ENCODE peak calls at places on chromosomes 6 and 20, in eight cellular contexts. One of them, this sample, is unnamed.

GRCh38 chr6:136186363-136186762 is 63.7 kb downstream of the MTFR2 start:
- DNase-seq in activated naive CD4-positive, alpha-beta T cell: no peak
- DNase-seq in MV-4-11: no peak
- DNase-seq in pancreas: no peak
- DNase-seq in CD4-positive, alpha-beta memory T cell: no peak
- DNase-seq in NAMALWA: no peak
- DNase-seq in activated T-cell treated with anti-CD3 and anti-CD28 coated beads, Interleukin-2, amount 50 U/mL, for 4 hours: no peak
- DNase-seq in mucosa of gallbladder: no peak
- DNase-seq in this sample: no peak

GRCh38 chr6:38498085-38498484 is 141.6 kb downstream of the BTBD9 start:
- DNase-seq in activated naive CD4-positive, alpha-beta T cell: no peak
- DNase-seq in MV-4-11: no peak
- DNase-seq in pancreas: no peak
- DNase-seq in CD4-positive, alpha-beta memory T cell: no peak
- DNase-seq in NAMALWA: no peak
- DNase-seq in activated T-cell treated with anti-CD3 and anti-CD28 coated beads, Interleukin-2, amount 50 U/mL, for 4 hours: no peak
- DNase-seq in mucosa of gallbladder: no peak
- DNase-seq in this sample: no peak

GRCh38 chr20:37395921-37396519 is 50.1 kb downstream of the SRC start:
- DNase-seq in activated naive CD4-positive, alpha-beta T cell: no peak
- DNase-seq in MV-4-11: peak
- DNase-seq in pancreas: peak
- DNase-seq in CD4-positive, alpha-beta memory T cell: no peak
- DNase-seq in NAMALWA: no peak
- DNase-seq in activated T-cell treated with anti-CD3 and anti-CD28 coated beads, Interleukin-2, amount 50 U/mL, for 4 hours: no peak
- DNase-seq in mucosa of gallbladder: no peak
- DNase-seq in this sample: no peak

GRCh38 chr20:38842558-38842981 is 37.1 kb downstream of the PPP1R16B start:
- DNase-seq in activated naive CD4-positive, alpha-beta T cell: no peak
- DNase-seq in MV-4-11: peak
- DNase-seq in pancreas: no peak
- DNase-seq in CD4-positive, alpha-beta memory T cell: peak
- DNase-seq in NAMALWA: peak
- DNase-seq in activated T-cell treated with anti-CD3 and anti-CD28 coated beads, Interleukin-2, amount 50 U/mL, for 4 hours: peak
- DNase-seq in mucosa of gallbladder: no peak
- DNase-seq in this sample: no peak

GRCh38 chr6:144661101-144661806 is 376.1 kb downstream of the UTRN start:
- DNase-seq in activated naive CD4-positive, alpha-beta T cell: no peak
- DNase-seq in MV-4-11: no peak
- DNase-seq in pancreas: no peak
- DNase-seq in CD4-positive, alpha-beta memory T cell: no peak
- DNase-seq in NAMALWA: no peak
- DNase-seq in activated T-cell treated with anti-CD3 and anti-CD28 coated beads, Interleukin-2, amount 50 U/mL, for 4 hours: no peak
- DNase-seq in mucosa of gallbladder: peak
- DNase-seq in this sample: no peak

GRCh38 chr6:154951400-154952200 is 43.5 kb upstream of the TIAM2 start:
- DNase-seq in activated naive CD4-positive, alpha-beta T cell: no peak
- DNase-seq in MV-4-11: peak
- DNase-seq in pancreas: no peak
- DNase-seq in CD4-positive, alpha-beta memory T cell: peak
- DNase-seq in NAMALWA: peak
- DNase-seq in activated T-cell treated with anti-CD3 and anti-CD28 coated beads, Interleukin-2, amount 50 U/mL, for 4 hours: no peak
- DNase-seq in mucosa of gallbladder: no peak
- DNase-seq in this sample: no peak

GRCh38 chr20:53800883-53801604 is 207.4 kb upstream of the ZNF217 start:
- DNase-seq in activated naive CD4-positive, alpha-beta T cell: no peak
- DNase-seq in MV-4-11: no peak
- DNase-seq in pancreas: no peak
- DNase-seq in CD4-positive, alpha-beta memory T cell: no peak
- DNase-seq in NAMALWA: no peak
- DNase-seq in activated T-cell treated with anti-CD3 and anti-CD28 coated beads, Interleukin-2, amount 50 U/mL, for 4 hours: no peak
- DNase-seq in mucosa of gallbladder: peak
- DNase-seq in this sample: no peak

GRCh38 chr6:130503146-130503545 is 137.3 kb downstream of the TMEM200A start:
- DNase-seq in activated naive CD4-positive, alpha-beta T cell: no peak
- DNase-seq in MV-4-11: no peak
- DNase-seq in pancreas: no peak
- DNase-seq in CD4-positive, alpha-beta memory T cell: no peak
- DNase-seq in NAMALWA: no peak
- DNase-seq in activated T-cell treated with anti-CD3 and anti-CD28 coated beads, Interleukin-2, amount 50 U/mL, for 4 hours: no peak
- DNase-seq in mucosa of gallbladder: no peak
- DNase-seq in this sample: no peak

GRCh38 chr6:16184129-16184528 is 54.3 kb upstream of the GMPR start:
- DNase-seq in activated naive CD4-positive, alpha-beta T cell: no peak
- DNase-seq in MV-4-11: peak
- DNase-seq in pancreas: no peak
- DNase-seq in CD4-positive, alpha-beta memory T cell: no peak
- DNase-seq in NAMALWA: peak
- DNase-seq in activated T-cell treated with anti-CD3 and anti-CD28 coated beads, Interleukin-2, amount 50 U/mL, for 4 hours: no peak
- DNase-seq in mucosa of gallbladder: peak
- DNase-seq in this sample: no peak

GRCh38 chr6:41577865-41578713 is 31.9 kb downstream of the FOXP4 start:
- DNase-seq in activated naive CD4-positive, alpha-beta T cell: no peak
- DNase-seq in MV-4-11: peak
- DNase-seq in pancreas: peak
- DNase-seq in CD4-positive, alpha-beta memory T cell: no peak
- DNase-seq in NAMALWA: no peak
- DNase-seq in activated T-cell treated with anti-CD3 and anti-CD28 coated beads, Interleukin-2, amount 50 U/mL, for 4 hours: no peak
- DNase-seq in mucosa of gallbladder: peak
- DNase-seq in this sample: peak

GRCh38 chr20:47230811-47231256 is 125.7 kb downstream of the ZMYND8 start:
- DNase-seq in activated naive CD4-positive, alpha-beta T cell: no peak
- DNase-seq in MV-4-11: peak
- DNase-seq in pancreas: no peak
- DNase-seq in CD4-positive, alpha-beta memory T cell: no peak
- DNase-seq in NAMALWA: no peak
- DNase-seq in activated T-cell treated with anti-CD3 and anti-CD28 coated beads, Interleukin-2, amount 50 U/mL, for 4 hours: no peak
- DNase-seq in mucosa of gallbladder: no peak
- DNase-seq in this sample: no peak

GRCh38 chr6:34526241-34526972 is 29.7 kb downstream of the SPDEF start:
- DNase-seq in activated naive CD4-positive, alpha-beta T cell: no peak
- DNase-seq in MV-4-11: no peak
- DNase-seq in pancreas: peak
- DNase-seq in CD4-positive, alpha-beta memory T cell: no peak
- DNase-seq in NAMALWA: no peak
- DNase-seq in activated T-cell treated with anti-CD3 and anti-CD28 coated beads, Interleukin-2, amount 50 U/mL, for 4 hours: no peak
- DNase-seq in mucosa of gallbladder: no peak
- DNase-seq in this sample: no peak

GRCh38 chr6:10431423-10432164 is 16.7 kb upstream of the TFAP2A start:
- DNase-seq in activated naive CD4-positive, alpha-beta T cell: no peak
- DNase-seq in MV-4-11: no peak
- DNase-seq in pancreas: no peak
- DNase-seq in CD4-positive, alpha-beta memory T cell: no peak
- DNase-seq in NAMALWA: no peak
- DNase-seq in activated T-cell treated with anti-CD3 and anti-CD28 coated beads, Interleukin-2, amount 50 U/mL, for 4 hours: no peak
- DNase-seq in mucosa of gallbladder: no peak
- DNase-seq in this sample: no peak

GRCh38 chr6:31882344-31882743 is 3.5 kb upstream of the SLC44A4 start:
- DNase-seq in activated naive CD4-positive, alpha-beta T cell: no peak
- DNase-seq in MV-4-11: no peak
- DNase-seq in pancreas: peak
- DNase-seq in CD4-positive, alpha-beta memory T cell: no peak
- DNase-seq in NAMALWA: no peak
- DNase-seq in activated T-cell treated with anti-CD3 and anti-CD28 coated beads, Interleukin-2, amount 50 U/mL, for 4 hours: no peak
- DNase-seq in mucosa of gallbladder: no peak
- DNase-seq in this sample: no peak

GRCh38 chr6:14222956-14223355 is 105.4 kb downstream of the CD83 start:
- DNase-seq in activated naive CD4-positive, alpha-beta T cell: no peak
- DNase-seq in MV-4-11: no peak
- DNase-seq in pancreas: no peak
- DNase-seq in CD4-positive, alpha-beta memory T cell: no peak
- DNase-seq in NAMALWA: no peak
- DNase-seq in activated T-cell treated with anti-CD3 and anti-CD28 coated beads, Interleukin-2, amount 50 U/mL, for 4 hours: no peak
- DNase-seq in mucosa of gallbladder: no peak
- DNase-seq in this sample: no peak

GRCh38 chr6:27096834-27097511 is 150.5 kb upstream of the PRSS16 start:
- DNase-seq in activated naive CD4-positive, alpha-beta T cell: no peak
- DNase-seq in MV-4-11: no peak
- DNase-seq in pancreas: peak
- DNase-seq in CD4-positive, alpha-beta memory T cell: no peak
- DNase-seq in NAMALWA: no peak
- DNase-seq in activated T-cell treated with anti-CD3 and anti-CD28 coated beads, Interleukin-2, amount 50 U/mL, for 4 hours: no peak
- DNase-seq in mucosa of gallbladder: peak
- DNase-seq in this sample: no peak

GRCh38 chr6:73739097-73739496 is 43.1 kb downstream of the CD109 start:
- DNase-seq in activated naive CD4-positive, alpha-beta T cell: no peak
- DNase-seq in MV-4-11: peak
- DNase-seq in pancreas: no peak
- DNase-seq in CD4-positive, alpha-beta memory T cell: peak
- DNase-seq in NAMALWA: peak
- DNase-seq in activated T-cell treated with anti-CD3 and anti-CD28 coated beads, Interleukin-2, amount 50 U/mL, for 4 hours: no peak
- DNase-seq in mucosa of gallbladder: no peak
- DNase-seq in this sample: no peak

This sample was measured in left lobe of liver.